ENCODE peak calls at places on chromosomes 13 and 19, in seven cellular contexts. One of them, this sample, is unnamed.
A peak's percentile ranks its signal among the peaks of the same experiment; 100 is the strongest.

GRCh38 chr13:25701304-25701703 is 329.5 kb downstream of the ATP8A2 start:
- ATAC-seq in Panc1: no peak
- ATAC-seq in left cardiac atrium: no peak
- ATAC-seq in pancreas: no peak
- ATAC-seq in left lung: peak; percentile 63
- ATAC-seq in left ventricle myocardium superior: no peak
- ATAC-seq in stimulated activated naive CD8-positive, alpha-beta T cell treated with anti-CD3 and anti-CD28 coated beads, Interleukin-15, Interleukin-2, amounts not matched to agents 100 U/mL and 50 U/mL, for 24 hours: no peak
- ATAC-seq in this sample: no peak

GRCh38 chr13:110811751-110812110 is 98.2 kb downstream of the ING1 start:
- ATAC-seq in pancreas: no peak
- ATAC-seq in stimulated activated naive CD8-positive, alpha-beta T cell treated with anti-CD3 and anti-CD28 coated beads, Interleukin-15, Interleukin-2, amounts not matched to agents 100 U/mL and 50 U/mL, for 24 hours: no peak
- ATAC-seq in left lung: no peak
- ATAC-seq in Panc1: no peak
- ATAC-seq in left ventricle myocardium superior: no peak
- ATAC-seq in left cardiac atrium: no peak
- ATAC-seq in this sample: peak; percentile 34

GRCh38 chr13:73754727-73755292 is 379.4 kb downstream of the KLF12 start:
- ATAC-seq in left ventricle myocardium superior: peak; percentile 56
- ATAC-seq in Panc1: peak; percentile 73
- ATAC-seq in left lung: peak; percentile 86
- ATAC-seq in stimulated activated naive CD8-positive, alpha-beta T cell treated with anti-CD3 and anti-CD28 coated beads, Interleukin-15, Interleukin-2, amounts not matched to agents 100 U/mL and 50 U/mL, for 24 hours: peak; percentile 36
- ATAC-seq in pancreas: peak; percentile 89
- ATAC-seq in left cardiac atrium: peak; percentile 44
- ATAC-seq in this sample: no peak

GRCh38 chr19:13063461-13064091 is 39.1 kb downstream of the LYL1 start:
- ATAC-seq in stimulated activated naive CD8-positive, alpha-beta T cell treated with anti-CD3 and anti-CD28 coated beads, Interleukin-15, Interleukin-2, amounts not matched to agents 100 U/mL and 50 U/mL, for 24 hours: no peak
- ATAC-seq in Panc1: no peak
- ATAC-seq in left ventricle myocardium superior: peak; percentile 79
- ATAC-seq in left cardiac atrium: peak; percentile 70
- ATAC-seq in left lung: no peak
- ATAC-seq in pancreas: no peak
- ATAC-seq in this sample: no peak

GRCh38 chr19:41391618-41392017 is 5.5 kb downstream of the EXOSC5 start:
- ATAC-seq in Panc1: no peak
- ATAC-seq in pancreas: no peak
- ATAC-seq in left ventricle myocardium superior: no peak
- ATAC-seq in left lung: no peak
- ATAC-seq in left cardiac atrium: no peak
- ATAC-seq in stimulated activated naive CD8-positive, alpha-beta T cell treated with anti-CD3 and anti-CD28 coated beads, Interleukin-15, Interleukin-2, amounts not matched to agents 100 U/mL and 50 U/mL, for 24 hours: no peak
- ATAC-seq in this sample: no peak

GRCh38 chr13:74550039-74550438 is 415.8 kb upstream of the KLF12 start:
- ATAC-seq in Panc1: no peak
- ATAC-seq in left ventricle myocardium superior: no peak
- ATAC-seq in pancreas: no peak
- ATAC-seq in left lung: no peak
- ATAC-seq in stimulated activated naive CD8-positive, alpha-beta T cell treated with anti-CD3 and anti-CD28 coated beads, Interleukin-15, Interleukin-2, amounts not matched to agents 100 U/mL and 50 U/mL, for 24 hours: peak; percentile 69
- ATAC-seq in left cardiac atrium: no peak
- ATAC-seq in this sample: peak; percentile 83

GRCh38 chr13:49062297-49062896 is 86.7 kb downstream of the FNDC3A start:
- ATAC-seq in left ventricle myocardium superior: no peak
- ATAC-seq in Panc1: no peak
- ATAC-seq in left cardiac atrium: no peak
- ATAC-seq in pancreas: peak; percentile 47
- ATAC-seq in stimulated activated naive CD8-positive, alpha-beta T cell treated with anti-CD3 and anti-CD28 coated beads, Interleukin-15, Interleukin-2, amounts not matched to agents 100 U/mL and 50 U/mL, for 24 hours: peak; percentile 43
- ATAC-seq in left lung: peak; percentile 55
- ATAC-seq in this sample: no peak

GRCh38 chr19:1232652-1233360 is 5.0 kb downstream of the CBARP start:
- ATAC-seq in left ventricle myocardium superior: peak; percentile 15
- ATAC-seq in stimulated activated naive CD8-positive, alpha-beta T cell treated with anti-CD3 and anti-CD28 coated beads, Interleukin-15, Interleukin-2, amounts not matched to agents 100 U/mL and 50 U/mL, for 24 hours: no peak
- ATAC-seq in pancreas: peak; percentile 74
- ATAC-seq in Panc1: peak; percentile 3
- ATAC-seq in left cardiac atrium: peak; percentile 17
- ATAC-seq in left lung: peak; percentile 11
- ATAC-seq in this sample: no peak

This sample was measured in activated T-helper 17 cell treated with anti-CD3 and anti-CD28 coated beads, Interleukin-2, amount 50 U/mL, for 72 hours.